ENCODE peak calls at places on chromosome 17, in four cellular contexts. B, F, L and K are unnamed samples.

GRCh38 chr17:49516190-49516589 is 21.1 kb downstream of the NGFR start:
- DNase-seq in B (no peak), F (no peak), L (no peak), K (no peak)

GRCh38 chr17:80968602-80969029 is 23.0 kb upstream of the CHMP6 start:
- DNase-seq in B (no peak), F (no peak), L (peak), K (no peak)

GRCh38 chr17:1267471-1267947 is 2.7 kb upstream of the BHLHA9 start:
- DNase-seq in B (no peak), F (no peak), L (no peak), K (no peak)

GRCh38 chr17:74332763-74333220 is 6.8 kb downstream of the KIF19 start:
- DNase-seq in B (no peak), F (no peak), L (no peak), K (no peak)

GRCh38 chr17:69246726-69247375 is 18.2 kb upstream of the ABCA10 start:
- DNase-seq in B (no peak), F (no peak), L (no peak), K (no peak)

GRCh38 chr17:41322264-41322902 is 6.9 kb upstream of the KRTAP17-1 start:
- DNase-seq in B (no peak), F (peak), L (no peak), K (no peak)

GRCh38 chr17:33968350-33969044 is 286.6 kb upstream of the CCL2 start:
- DNase-seq in B (peak), F (no peak), L (no peak), K (peak)

GRCh38 chr17:2017274-2017941 is 7.7 kb downstream of the RTN4RL1 start:
- DNase-seq in B (no peak), F (no peak), L (no peak), K (no peak)

GRCh38 chr17:27088767-27089078 is 205.2 kb upstream of the WSB1 start:
- DNase-seq in B (no peak), F (no peak), L (no peak), K (no peak)

GRCh38 chr17:72764632-72765041 is 327.9 kb downstream of the SLC39A11 start:
- DNase-seq in B (no peak), F (peak), L (no peak), K (no peak)

GRCh38 chr17:49242813-49243212 is 12.2 kb upstream of the PHOSPHO1 start:
- DNase-seq in B (no peak), F (no peak), L (no peak), K (no peak)

GRCh38 chr17:45341389-45342158 is 24.8 kb upstream of the MAP3K14 start:
- DNase-seq in B (no peak), F (peak), L (peak), K (no peak)

GRCh38 chr17:17567631-17568030 is 23.9 kb downstream of the PEMT start:
- DNase-seq in B (no peak), F (no peak), L (no peak), K (no peak)

GRCh38 chr17:5780476-5780875 is 196.2 kb upstream of the NLRP1 start:
- DNase-seq in B (no peak), F (no peak), L (no peak), K (no peak)

GRCh38 chr17:40458001-40458791 is 14.9 kb downstream of the IGFBP4 start:
- DNase-seq in B (no peak), F (peak), L (no peak), K (no peak)

GRCh38 chr17:3594056-3594810 is 15.0 kb downstream of the TRPV1 start:
- DNase-seq in B (no peak), F (peak), L (no peak), K (no peak)

GRCh38 chr17:49315974-49316570 is 46.0 kb downstream of the ZNF652 start:
- DNase-seq in B (no peak), F (no peak), L (no peak), K (no peak)

GRCh38 chr17:49217651-49218413 is 7.3 kb downstream of the ABI3 start:
- DNase-seq in B (peak), F (no peak), L (peak), K (peak)

GRCh38 chr17:44061446-44061845 is 5.0 kb downstream of the LSM12 start:
- DNase-seq in B (no peak), F (no peak), L (no peak), K (no peak)

GRCh38 chr17:38428150-38428642 is at the start of gene ARHGAP23:
- DNase-seq in B (peak), F (peak), L (no peak), K (peak)

GRCh38 chr17:1577657-1578428 is 15.3 kb upstream of the PITPNA start:
- DNase-seq in B (no peak), F (no peak), L (peak), K (no peak)

GRCh38 chr17:2011421-2012371 is 13.4 kb downstream of the RTN4RL1 start:
- DNase-seq in B (no peak), F (no peak), L (peak), K (no peak)

GRCh38 chr17:75557075-75557851 is 30.3 kb upstream of the MYO15B start:
- DNase-seq in B (no peak), F (no peak), L (peak), K (no peak)

GRCh38 chr17:57940653-57941329 is 14.4 kb downstream of the CUEDC1 start:
- DNase-seq in B (no peak), F (no peak), L (no peak), K (no peak)

GRCh38 chr17:79991140-79991923 is 44.3 kb downstream of the TBC1D16 start:
- DNase-seq in B (peak), F (peak), L (peak), K (peak)

GRCh38 chr17:29927546-29927945 is 2.5 kb downstream of the SSH2 start:
- DNase-seq in B (no peak), F (no peak), L (no peak), K (no peak)

GRCh38 chr17:7132511-7133094 is 18.0 kb upstream of the ASGR2 start:
- DNase-seq in B (peak), F (no peak), L (no peak), K (peak)

GRCh38 chr17:67566656-67567055 is 151.1 kb upstream of the NOL11 start:
- DNase-seq in B (no peak), F (no peak), L (no peak), K (no peak)

GRCh38 chr17:58176200-58176599 is 9.4 kb downstream of the OR4D2 start:
- DNase-seq in B (no peak), F (no peak), L (no peak), K (peak)

GRCh38 chr17:19897108-19897854 is 29.5 kb upstream of the ULK2 start:
- DNase-seq in B (no peak), F (no peak), L (peak), K (no peak)

GRCh38 chr17:32840241-32840640 is 36.7 kb downstream of the MYO1D start:
- DNase-seq in B (no peak), F (no peak), L (no peak), K (no peak)

GRCh38 chr17:17823433-17824118 is 13.2 kb downstream of the SREBF1 start:
- DNase-seq in B (peak), F (no peak), L (peak), K (peak)

GRCh38 chr17:30599424-30600061 is 122.3 kb downstream of the GOSR1 start:
- DNase-seq in B (no peak), F (no peak), L (no peak), K (no peak)

GRCh38 chr17:70794757-70795156 is 625.4 kb downstream of the KCNJ2 start:
- DNase-seq in B (no peak), F (no peak), L (no peak), K (no peak)

GRCh38 chr17:7703584-7704574 is 1.1 kb upstream of the EFNB3 start:
- DNase-seq in B (no peak), F (no peak), L (no peak), K (no peak)

GRCh38 chr17:70119545-70119944 is 44.5 kb downstream of the KCNJ16 start:
- DNase-seq in B (no peak), F (no peak), L (no peak), K (no peak)

GRCh38 chr17:80645706-80646325 is 101.2 kb downstream of the RPTOR start:
- DNase-seq in B (no peak), F (no peak), L (no peak), K (no peak)

GRCh38 chr17:71436479-71436878 is 684.3 kb upstream of the SOX9 start:
- DNase-seq in B (no peak), F (no peak), L (no peak), K (no peak)